ENCODE peak calls at places on chromosomes 13 and 19, in nine cellular contexts. I, M, K, N, D, O, B, H and U are unnamed samples.

GRCh38 chr19:12779162-12779993 is 4.0 kb upstream of the HOOK2 start:
- DNase-seq in K (peak; percentile 89), O (no peak), D (peak; percentile 25), N (no peak), M (no peak), B (no peak), H (no peak), I (peak; percentile 58), U (peak; percentile 50)

GRCh38 chr13:23786607-23787006 is 102.6 kb downstream of the MIPEP start:
- DNase-seq in K (no peak), N (no peak), B (no peak), D (no peak), H (no peak), M (no peak), O (no peak), I (no peak), U (no peak)

GRCh38 chr13:47433461-47434005 is 536.7 kb upstream of the HTR2A start:
- DNase-seq in K (no peak), N (no peak), H (no peak), O (no peak), D (no peak), M (no peak), I (no peak), B (no peak), U (no peak)

GRCh38 chr19:29662604-29663404 is 2.5 kb upstream of the PLEKHF1 start:
- DNase-seq in K (peak; percentile 89), B (no peak), N (no peak), O (no peak), H (peak; percentile 22), I (no peak), D (peak; percentile 26), M (no peak), U (no peak)

GRCh38 chr13:111336666-111337065 is 16.2 kb downstream of the TEX29 start:
- DNase-seq in I (no peak), N (no peak), K (no peak), M (no peak), O (no peak), D (no peak), H (no peak), B (no peak), U (no peak)

GRCh38 chr19:17170538-17171297 is 44.4 kb upstream of the USE1 start:
- DNase-seq in B (no peak), K (no peak), N (no peak), O (no peak), I (no peak), D (no peak), M (no peak), H (no peak), U (no peak)

GRCh38 chr13:46648166-46648607 is 95.2 kb downstream of the LRCH1 start:
- DNase-seq in D (no peak), N (no peak), B (no peak), O (no peak), M (no peak), K (peak; percentile 41), H (peak; percentile 50), I (no peak), U (peak; percentile 47)

GRCh38 chr19:4279530-4280422 is 710 bp downstream of the SHD start:
- DNase-seq in M (no peak), D (no peak), N (no peak), B (no peak), K (no peak), H (no peak), I (peak; percentile 21), O (no peak), U (peak; percentile 24)

GRCh38 chr19:21912654-21913053 is 76.7 kb upstream of the ZNF43 start:
- DNase-seq in K (no peak), M (no peak), N (no peak), O (no peak), H (no peak), B (no peak), I (no peak), D (no peak), U (peak; percentile 6)

GRCh38 chr19:3536429-3537100 is 2.4 kb upstream of the TEKTIP1 start:
- DNase-seq in N (no peak), H (no peak), B (no peak), O (no peak), M (no peak), I (no peak), K (no peak), D (peak; percentile 66), U (no peak)

GRCh38 chr19:15871570-15871969 is 26.3 kb downstream of the CYP4F2 start:
- DNase-seq in M (no peak), B (peak; percentile 9), O (no peak), N (no peak), I (no peak), K (no peak), H (no peak), D (no peak), U (no peak)

GRCh38 chr19:52453324-52454094 is at the start of gene ZNF578:
- DNase-seq in O (no peak), I (peak; percentile 53), M (peak; percentile 39), H (no peak), B (peak; percentile 75), D (peak; percentile 57), N (no peak), K (peak; percentile 85), U (peak; percentile 98)

GRCh38 chr13:103573446-103573845 is 507.2 kb upstream of the SLC10A2 start:
- DNase-seq in O (no peak), K (no peak), I (no peak), M (no peak), B (no peak), N (no peak), H (no peak), D (no peak), U (no peak)

GRCh38 chr13:73268306-73268705 is 209.5 kb downstream of the KLF5 start:
- DNase-seq in M (no peak), H (no peak), N (no peak), K (no peak), I (peak; percentile 9), D (no peak), O (no peak), B (no peak), U (no peak)

GRCh38 chr19:16349551-16350171 is 25.0 kb downstream of the KLF2 start:
- DNase-seq in H (no peak), I (no peak), M (no peak), B (no peak), N (no peak), D (no peak), O (no peak), K (no peak), U (no peak)

GRCh38 chr19:48696353-48697010 is 711 bp downstream of the FUT2 start:
- DNase-seq in N (no peak), D (no peak), H (no peak), M (no peak), I (no peak), B (peak; percentile 23), K (no peak), O (no peak), U (peak; percentile 56)

GRCh38 chr13:107473255-107473654 is 742.1 kb downstream of the LIG4 start:
- DNase-seq in B (no peak), I (no peak), K (no peak), D (no peak), H (no peak), N (no peak), O (no peak), M (no peak), U (no peak)

GRCh38 chr13:40494513-40494912 is 171.9 kb downstream of the FOXO1 start:
- DNase-seq in I (no peak), B (no peak), K (no peak), N (no peak), H (no peak), D (no peak), M (no peak), O (no peak), U (no peak)

GRCh38 chr13:98517576-98518310 is 59.2 kb downstream of the STK24 start:
- DNase-seq in N (no peak), M (peak; percentile 45), I (no peak), D (no peak), O (no peak), H (no peak), K (no peak), B (peak; percentile 33), U (no peak)

GRCh38 chr13:52677823-52678222 is 25.2 kb downstream of the SUGT1 start:
- DNase-seq in D (no peak), H (no peak), B (no peak), O (no peak), N (no peak), I (no peak), M (no peak), K (no peak), U (no peak)

GRCh38 chr13:32134241-32134801 is 102.7 kb downstream of the FRY start:
- DNase-seq in D (no peak), K (no peak), H (no peak), I (no peak), O (no peak), M (no peak), N (no peak), B (no peak), U (no peak)

GRCh38 chr19:29927944-29928669 is 13.9 kb upstream of the URI1 start:
- DNase-seq in O (no peak), I (no peak), K (no peak), D (no peak), H (no peak), N (no peak), B (no peak), M (no peak), U (no peak)

GRCh38 chr13:108496364-108497215 is 132.8 kb upstream of the MYO16 start:
- DNase-seq in I (no peak), M (no peak), B (no peak), H (no peak), N (no peak), D (no peak), K (no peak), O (no peak), U (no peak)

GRCh38 chr19:8208119-8208709 is 956 bp upstream of the CERS4 start:
- DNase-seq in H (no peak), N (no peak), K (peak; percentile 73), M (no peak), D (peak; percentile 27), I (no peak), B (no peak), O (no peak), U (no peak)